ENCODE peak calls at places on chromosome 17, in six cellular contexts. Z is activated CD4-positive, alpha-beta T cell treated with anti-CD3 and anti-CD28 coated beads for 24 hours; O is stimulated activated CD8-positive, alpha-beta memory T cell treated with anti-CD3 and anti-CD28 coated beads, Interleukin-7, amount 100 ng/mL, for 1 hour; P is left cardiac atrium; D is iris pigment epithelial cell; E is CD8-positive, alpha-beta memory T cell. L is an unnamed sample.

GRCh38 chr17:17593222-17593620 is 1.7 kb upstream of the PEMT start:
- DNase-seq in P (no peak), O (no peak), E (no peak), D (no peak), Z (no peak), L (no peak)

GRCh38 chr17:67559381-67559966 is 158.3 kb upstream of the NOL11 start:
- DNase-seq in D (no peak), O (no peak), Z (no peak), E (no peak), P (no peak), L (no peak)

GRCh38 chr17:80790981-80791742 is 200.5 kb upstream of the CHMP6 start:
- DNase-seq in E (peak; percentile 60), O (no peak), D (peak; percentile 21), Z (no peak), P (no peak), L (no peak)

GRCh38 chr17:16239931-16240330 is 22.9 kb downstream of the PIGL start:
- DNase-seq in D (no peak), O (no peak), Z (no peak), E (no peak), P (no peak), L (no peak)

GRCh38 chr17:44928136-44928535 is 12.8 kb upstream of the GFAP start:
- DNase-seq in D (no peak), E (no peak), P (no peak), Z (no peak), O (no peak), L (no peak)

GRCh38 chr17:38915639-38915995 is 9.8 kb upstream of the LASP1NB start:
- DNase-seq in O (no peak), E (no peak), D (no peak), Z (no peak), P (no peak), L (no peak)

GRCh38 chr17:61450641-61451537 is 1.3 kb upstream of the TBX4 start:
- DNase-seq in E (no peak), Z (no peak), P (no peak), D (no peak), O (no peak), L (no peak)

GRCh38 chr17:27318633-27319032 is 24.7 kb downstream of the WSB1 start:
- DNase-seq in E (no peak), D (no peak), O (no peak), Z (no peak), P (no peak), L (no peak)

GRCh38 chr17:15185625-15185991 is 79.5 kb downstream of the PMP22 start:
- DNase-seq in D (peak; percentile 81), O (no peak), P (no peak), Z (no peak), E (no peak), L (no peak)

GRCh38 chr17:52604105-52604504 is 445.6 kb upstream of the CA10 start:
- DNase-seq in D (no peak), E (no peak), Z (no peak), P (no peak), O (no peak), L (no peak)

GRCh38 chr17:6567528-6568185 is 11.3 kb upstream of the PITPNM3 start:
- DNase-seq in E (no peak), Z (no peak), P (no peak), D (no peak), O (no peak), L (no peak)

GRCh38 chr17:57044976-57045867 is 39.8 kb upstream of the AKAP1 start:
- DNase-seq in D (no peak), P (no peak), O (no peak), E (no peak), Z (no peak), L (no peak)

GRCh38 chr17:57747221-57748017 is 2.3 kb upstream of the CCDC182 start:
- DNase-seq in D (peak; percentile 76), E (peak; percentile 50), O (peak; percentile 5), P (no peak), Z (no peak), L (peak; percentile 53)

GRCh38 chr17:27181935-27182334 is 112.0 kb upstream of the WSB1 start:
- DNase-seq in Z (no peak), E (no peak), D (no peak), P (no peak), O (no peak), L (no peak)

GRCh38 chr17:16881239-16881924 is 90.5 kb downstream of the TNFRSF13B start:
- DNase-seq in O (no peak), D (no peak), E (no peak), Z (no peak), P (no peak), L (no peak)

GRCh38 chr17:77281024-77281903 is 140.5 kb downstream of the SEC14L1 start:
- DNase-seq in D (peak; percentile 25), P (peak; percentile 47), Z (peak; percentile 30), E (peak; percentile 71), O (peak; percentile 21), L (peak; percentile 51)

GRCh38 chr17:82869536-82869935 is 29.7 kb upstream of the ZNF750 start:
- DNase-seq in P (no peak), D (no peak), E (no peak), O (no peak), Z (no peak), L (no peak)

GRCh38 chr17:61400786-61401279 is 1.2 kb downstream of the TBX2 start:
- DNase-seq in O (no peak), E (no peak), P (no peak), D (no peak), Z (no peak), L (no peak)

GRCh38 chr17:70021726-70022125 is 53.3 kb upstream of the KCNJ16 start:
- DNase-seq in P (no peak), E (no peak), O (no peak), Z (no peak), D (no peak), L (no peak)

GRCh38 chr17:61418433-61418832 is 18.8 kb downstream of the TBX2 start:
- DNase-seq in P (no peak), O (no peak), D (no peak), E (no peak), Z (no peak), L (no peak)

GRCh38 chr17:34755981-34756669 is 176.7 kb downstream of the TMEM132E start:
- DNase-seq in E (no peak), O (no peak), Z (no peak), D (no peak), P (no peak), L (no peak)

GRCh38 chr17:76145231-76146052 is 4.4 kb upstream of the FOXJ1 start:
- DNase-seq in P (no peak), E (peak; percentile 67), O (no peak), Z (no peak), D (no peak), L (no peak)

GRCh38 chr17:82840431-82840831 is 609 bp upstream of the ZNF750 start:
- DNase-seq in Z (no peak), E (no peak), P (no peak), D (no peak), O (no peak), L (no peak)

GRCh38 chr17:66248285-66248684 is 19.1 kb upstream of the APOH start:
- DNase-seq in E (no peak), Z (no peak), D (no peak), P (no peak), O (no peak), L (no peak)

GRCh38 chr17:9350083-9350482 is 225.5 kb downstream of the STX8 start:
- DNase-seq in D (peak; percentile 98), E (no peak), Z (no peak), O (no peak), P (no peak), L (no peak)

GRCh38 chr17:3565143-3565542 is 7.5 kb upstream of the TRPV3 start:
- DNase-seq in D (no peak), O (no peak), Z (no peak), P (no peak), E (no peak), L (no peak)

GRCh38 chr17:75689441-75689873 is 22.3 kb downstream of the SAP30BP start:
- DNase-seq in P (no peak), E (peak; percentile 72), O (no peak), Z (no peak), D (peak; percentile 36), L (no peak)

GRCh38 chr17:80596760-80597608 is 52.3 kb downstream of the RPTOR start:
- DNase-seq in O (no peak), Z (no peak), D (peak; percentile 14), E (no peak), P (no peak), L (no peak)

GRCh38 chr17:31888124-31888523 is 13.4 kb downstream of the UTP6 start:
- DNase-seq in P (no peak), O (no peak), E (no peak), D (no peak), Z (no peak), L (peak; percentile 16)

GRCh38 chr17:13520899-13521572 is 80.7 kb downstream of the HS3ST3A1 start:
- DNase-seq in E (no peak), Z (no peak), P (no peak), O (no peak), D (peak; percentile 86), L (no peak)

GRCh38 chr17:7215652-7216139 is 3.9 kb downstream of the DLG4 start:
- DNase-seq in O (no peak), P (no peak), Z (no peak), E (no peak), D (no peak), L (no peak)

GRCh38 chr17:7916799-7917198 is 710 bp upstream of the RNF227 start:
- DNase-seq in Z (no peak), P (no peak), D (peak; percentile 65), E (peak; percentile 5), O (no peak), L (no peak)

GRCh38 chr17:61442136-61442775 is 10.0 kb upstream of the TBX4 start:
- DNase-seq in E (no peak), Z (no peak), D (no peak), O (no peak), P (no peak), L (no peak)

GRCh38 chr17:77821114-77821513 is 137.4 kb upstream of the TNRC6C start:
- DNase-seq in D (no peak), P (no peak), O (no peak), E (no peak), Z (no peak), L (no peak)

GRCh38 chr17:6793748-6794493 is 17.9 kb downstream of the FBXO39 start:
- DNase-seq in P (no peak), E (no peak), Z (no peak), O (no peak), D (no peak), L (no peak)

L was measured in head of caudate nucleus.